ENCODE peak calls at places on chromosome 1, in eight cellular contexts. I is psoas muscle, U is prostate gland, V is A549, G is tibial artery, O is breast epithelium, K is adrenal gland, L is GM23338. N is an unnamed sample.
A peak's percentile ranks its signal among the peaks of the same experiment; 100 is the strongest.

GRCh38 chr1:73839922-73840321 is 358.1 kb downstream of the LRRIQ3 start:
- DNase-seq in I (no peak), U (no peak), V (no peak), G (no peak), O (no peak), K (peak; percentile 5), L (peak; percentile 49), N (no peak)

GRCh38 chr1:117534995-117535467 is 70.8 kb upstream of the TENT5C start:
- DNase-seq in I (no peak), U (peak; percentile 58), V (peak; percentile 5), G (no peak), O (no peak), K (peak; percentile 13), L (peak; percentile 92), N (peak; percentile 22)

GRCh38 chr1:87140831-87141540 is 187.7 kb upstream of the LMO4 start:
- DNase-seq in I (no peak), U (no peak), V (no peak), G (no peak), O (no peak), K (no peak), L (no peak), N (no peak)

GRCh38 chr1:115299266-115299665 is 38.8 kb downstream of the NGF start:
- DNase-seq in I (no peak), U (no peak), V (no peak), G (no peak), O (no peak), K (no peak), L (peak; percentile 22), N (no peak)

GRCh38 chr1:41891403-41891896 is 27.3 kb downstream of the HIVEP3 start:
- DNase-seq in I (no peak), U (no peak), V (no peak), G (no peak), O (no peak), K (peak; percentile 41), L (peak; percentile 44), N (peak; percentile 55)

GRCh38 chr1:217472915-217473314 is 158.0 kb downstream of the GPATCH2 start:
- DNase-seq in I (no peak), U (no peak), V (no peak), G (no peak), O (no peak), K (no peak), L (no peak), N (no peak)

GRCh38 chr1:117166076-117166475 is 44.5 kb upstream of the TRIM45 start:
- DNase-seq in I (no peak), U (no peak), V (peak; percentile 10), G (no peak), O (no peak), K (no peak), L (no peak), N (no peak)

GRCh38 chr1:169001353-169001752 is 105.1 kb upstream of the ATP1B1 start:
- DNase-seq in I (no peak), U (no peak), V (no peak), G (no peak), O (no peak), K (no peak), L (no peak), N (no peak)

GRCh38 chr1:58754683-58755467 is 29.0 kb downstream of the JUN start:
- DNase-seq in I (no peak), U (no peak), V (no peak), G (no peak), O (no peak), K (no peak), L (no peak), N (no peak)

GRCh38 chr1:163824006-163824405 is 502.3 kb downstream of the NUF2 start:
- DNase-seq in I (no peak), U (no peak), V (no peak), G (no peak), O (no peak), K (peak; percentile 48), L (no peak), N (no peak)

GRCh38 chr1:235336903-235337302 is 8.5 kb downstream of the GGPS1 start:
- DNase-seq in I (no peak), U (no peak), V (no peak), G (no peak), O (no peak), K (peak; percentile 29), L (no peak), N (no peak)

GRCh38 chr1:37096523-37096922 is 62.2 kb upstream of the GRIK3 start:
- DNase-seq in I (no peak), U (no peak), V (peak; percentile 4), G (no peak), O (no peak), K (no peak), L (peak; percentile 79), N (peak; percentile 17)

GRCh38 chr1:181655756-181656155 is 172.4 kb downstream of the CACNA1E start:
- DNase-seq in I (no peak), U (no peak), V (no peak), G (no peak), O (no peak), K (no peak), L (no peak), N (no peak)

GRCh38 chr1:175220853-175221547 is 28.4 kb upstream of the KIAA0040 start:
- DNase-seq in I (no peak), U (no peak), V (no peak), G (no peak), O (no peak), K (no peak), L (peak; percentile 34), N (no peak)

GRCh38 chr1:175218786-175219447 is 26.3 kb upstream of the KIAA0040 start:
- DNase-seq in I (no peak), U (no peak), V (no peak), G (no peak), O (no peak), K (no peak), L (no peak), N (no peak)

GRCh38 chr1:175219774-175220173 is 27.2 kb upstream of the KIAA0040 start:
- DNase-seq in I (no peak), U (no peak), V (no peak), G (no peak), O (no peak), K (no peak), L (no peak), N (no peak)

GRCh38 chr1:175222296-175222938 is 29.8 kb upstream of the KIAA0040 start:
- DNase-seq in I (no peak), U (peak; percentile 33), V (no peak), G (no peak), O (no peak), K (no peak), L (no peak), N (no peak)

DNA sequence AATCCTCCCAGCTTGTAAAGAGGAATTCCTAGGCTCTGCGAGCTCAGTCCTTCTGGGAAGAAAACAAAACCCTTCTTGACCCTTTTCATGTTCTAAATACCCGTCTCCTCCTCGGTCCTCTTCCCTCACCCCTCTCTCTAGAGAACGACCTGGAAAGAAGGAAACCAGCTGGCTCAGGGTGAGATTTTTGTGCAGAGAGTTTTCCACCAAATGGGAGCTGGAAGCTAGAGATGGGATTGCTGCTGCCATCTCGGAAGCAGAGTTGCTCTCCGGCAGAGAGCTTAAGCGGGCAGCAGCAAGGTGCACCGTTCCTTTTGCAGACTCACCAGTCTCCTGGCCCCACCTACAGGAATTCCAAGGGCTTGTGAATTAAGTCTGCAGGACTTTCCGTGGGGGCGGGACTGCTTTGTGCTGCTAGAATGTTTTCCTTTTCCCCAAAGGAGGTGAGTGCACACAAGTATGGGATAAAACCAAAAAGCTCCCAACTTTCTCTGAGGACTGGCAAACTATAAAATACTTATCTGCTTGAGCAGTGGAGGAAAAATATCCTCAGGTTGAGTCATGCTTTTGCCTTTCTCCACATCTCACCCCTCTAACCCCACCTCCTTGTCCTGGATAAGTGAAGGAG is 29.1 kb upstream of the KIAA0040 start:
- DNase-seq in I (no peak), U (peak; percentile 54), V (no peak), G (peak; percentile 34), O (peak; percentile 68), K (peak; percentile 12), L (peak; percentile 85), N (no peak)
- TF ChIP-seq CTCF in I (peak; percentile 8), U (no peak), V (no peak), G (no peak), O (no peak), K (no peak), L (no peak), N (no peak)

GRCh38 chr1:90926971-90927370 is 94.9 kb downstream of the ZNF644 start:
- DNase-seq in I (no peak), U (no peak), V (no peak), G (no peak), O (no peak), K (no peak), L (peak; percentile 90), N (no peak)
- H3K4me1 ChIP-seq in I (peaks cover 45% of the 10 kb centered on the region), U (peaks cover 3% of the 10 kb centered on the region), V (peaks cover 16% of the 10 kb centered on the region), G (peaks cover 5% of the 10 kb centered on the region), O (peaks cover 6% of the 10 kb centered on the region), K (no peaks in the 10 kb centered on the region), L (peaks cover 42% of the 10 kb centered on the region), N (peaks cover 45% of the 10 kb centered on the region)

GRCh38 chr1:220841293-220841692 is 38.0 kb upstream of the HLX start:
- DNase-seq in I (no peak), U (no peak), V (no peak), G (no peak), O (no peak), K (no peak), L (peak; percentile 44), N (no peak)
- TF ChIP-seq CTCF in I (no peak), U (no peak), V (no peak), G (no peak), O (no peak), K (no peak), L (peak; percentile 24), N (no peak)

GRCh38 chr1:198168180-198168579 is 11.4 kb downstream of the NEK7 start:
- DNase-seq in I (no peak), U (no peak), V (no peak), G (no peak), O (no peak), K (no peak), L (no peak), N (no peak)

GRCh38 chr1:198173832-198174231 is 17.0 kb downstream of the NEK7 start:
- DNase-seq in I (no peak), U (no peak), V (no peak), G (no peak), O (no peak), K (no peak), L (no peak), N (no peak)

GRCh38 chr1:198174297-198174696 is 17.5 kb downstream of the NEK7 start:
- DNase-seq in I (no peak), U (no peak), V (no peak), G (no peak), O (no peak), K (no peak), L (no peak), N (no peak)

GRCh38 chr1:198169704-198170103 is 12.9 kb downstream of the NEK7 start:
- DNase-seq in I (no peak), U (no peak), V (no peak), G (no peak), O (no peak), K (no peak), L (no peak), N (no peak)

DNA sequence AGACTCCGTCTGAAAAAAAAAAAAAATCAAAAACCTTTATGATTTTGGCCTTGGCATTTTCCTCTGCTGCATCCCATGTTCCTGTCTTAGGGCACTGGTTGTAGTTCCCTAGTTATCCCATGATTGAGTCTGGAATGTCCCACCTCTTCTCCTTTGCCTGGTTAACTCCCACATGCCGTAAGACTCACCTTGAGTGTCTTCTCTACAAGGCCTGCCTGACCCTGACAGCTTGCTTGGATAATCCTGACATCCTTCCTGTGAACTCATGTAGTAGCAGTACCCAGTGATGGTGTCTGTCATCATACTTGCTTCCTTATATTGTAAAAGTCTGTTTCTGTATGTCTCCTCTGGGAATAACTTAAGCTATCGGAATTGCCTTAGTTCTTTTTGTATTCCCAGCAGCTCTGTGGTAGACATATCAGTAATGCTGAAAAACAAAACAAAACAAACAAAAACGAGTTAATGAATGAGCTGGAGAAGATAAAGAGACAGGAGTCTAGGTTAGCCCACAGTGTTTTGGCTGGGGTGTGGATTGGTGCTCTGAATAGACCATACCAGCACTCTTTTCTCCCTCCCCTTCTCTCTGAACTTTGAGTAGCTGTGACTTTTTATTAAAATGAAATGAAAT is 15.0 kb downstream of the NEK7 start:
- DNase-seq in I (no peak), U (no peak), V (no peak), G (no peak), O (no peak), K (no peak), L (no peak), N (no peak)
- H3K4me1 ChIP-seq in I (peaks cover 99% of the 10 kb centered on the region), U (no peaks in the 10 kb centered on the region), V (peaks cover 40% of the 10 kb centered on the region), G (peaks cover 26% of the 10 kb centered on the region), O (peaks cover 9% of the 10 kb centered on the region), K (peaks cover 68% of the 10 kb centered on the region), L (peaks cover 9% of the 10 kb centered on the region), N (peaks cover 65% of the 10 kb centered on the region)